ENCODE peak calls at places on chromosomes 12 and 14, in four cellular contexts. Q is fibroblast of the aortic adventitia, K is left colon, C is EL. J is an unnamed sample.

GRCh38 chr12:113127791-113128199 is 7.8 kb downstream of the RASAL1 start:
- DNase-seq in Q (no peak), K (no peak), C (no peak), J (no peak)

GRCh38 chr12:13093191-13093849 is 10.1 kb downstream of the GSG1 start:
- DNase-seq in Q (peak), K (no peak), C (peak), J (peak)

GRCh38 chr14:89267163-89267562 is 149.9 kb downstream of the FOXN3 start:
- DNase-seq in Q (no peak), K (peak), C (no peak), J (no peak)

GRCh38 chr12:43337571-43338497 is 214.2 kb downstream of the ADAMTS20 start:
- DNase-seq in Q (no peak), K (no peak), C (peak), J (peak)

GRCh38 chr12:132327351-132328171 is 1.8 kb downstream of the GALNT9 start:
- DNase-seq in Q (peak), K (peak), C (peak), J (peak)

GRCh38 chr12:12979151-12979550 is 20.9 kb downstream of the HEBP1 start:
- DNase-seq in Q (peak), K (no peak), C (peak), J (no peak)

GRCh38 chr12:27014859-27015729 is 910 bp upstream of the TM7SF3 start:
- DNase-seq in Q (no peak), K (peak), C (no peak), J (no peak)

GRCh38 chr12:47349770-47350408 is 270.1 kb upstream of the AMIGO2 start:
- DNase-seq in Q (peak), K (no peak), C (peak), J (peak)

GRCh38 chr14:101153691-101154090 is 250.2 kb upstream of the RTL1 start:
- DNase-seq in Q (no peak), K (no peak), C (no peak), J (no peak)

GRCh38 chr14:24910408-24910986 is 139.4 kb downstream of the STXBP6 start:
- DNase-seq in Q (no peak), K (no peak), C (no peak), J (no peak)

GRCh38 chr14:76773188-76773885 is 12.1 kb downstream of the VASH1 start:
- DNase-seq in Q (peak), K (no peak), C (peak), J (peak)

J was measured in GM03348.